ENCODE peak calls at places on chromosomes 7 and 10, in six cellular contexts. R is astrocyte, T is iPS DF 19.7, E is uterus, P is GM10248, O is NCI-H69. L is an unnamed sample.

GRCh38 chr7:99617187-99617781 is 538 bp downstream of the ZSCAN25 start:
- DNase-seq in R (no peak), T (no peak), E (no peak), P (no peak), O (no peak), L (no peak)

GRCh38 chr10:119517235-119518141 is 25.0 kb downstream of the RGS10 start:
- DNase-seq in R (peak), T (no peak), E (no peak), P (peak), O (no peak), L (peak)

GRCh38 chr7:121138262-121138933 is 149.9 kb downstream of the CPED1 start:
- DNase-seq in R (no peak), T (no peak), E (no peak), P (peak), O (peak), L (no peak)

GRCh38 chr10:131934769-131935168 is 34.0 kb downstream of the PPP2R2D start:
- DNase-seq in R (no peak), T (no peak), E (no peak), P (no peak), O (no peak), L (no peak)

GRCh38 chr7:41028591-41028990 is 674.3 kb downstream of the INHBA start:
- DNase-seq in R (peak), T (no peak), E (no peak), P (no peak), O (no peak), L (no peak)

GRCh38 chr10:59971915-59972314 is 65.6 kb upstream of the CCDC6 start:
- DNase-seq in R (peak), T (no peak), E (no peak), P (no peak), O (peak), L (peak)

GRCh38 chr10:84156768-84157167 is 16.8 kb upstream of the GPR15LG start:
- DNase-seq in R (no peak), T (no peak), E (no peak), P (no peak), O (no peak), L (peak)

GRCh38 chr7:113561446-113561845 is 357.4 kb downstream of the PPP1R3A start:
- DNase-seq in R (peak), T (no peak), E (no peak), P (no peak), O (no peak), L (no peak)

GRCh38 chr7:101586078-101586941 is 42.8 kb downstream of the MYL10 start:
- DNase-seq in R (no peak), T (peak), E (no peak), P (peak), O (peak), L (no peak)

GRCh38 chr10:51705774-51706173 is 6.4 kb upstream of the CSTF2T start:
- DNase-seq in R (no peak), T (no peak), E (no peak), P (no peak), O (peak), L (no peak)

GRCh38 chr10:84291389-84291788 is 37.0 kb upstream of the CCSER2 start:
- DNase-seq in R (peak), T (peak), E (no peak), P (no peak), O (no peak), L (peak)

GRCh38 chr10:49220031-49220430 is 31.8 kb upstream of the TMEM273 start:
- DNase-seq in R (peak), T (no peak), E (no peak), P (no peak), O (no peak), L (no peak)

GRCh38 chr10:70733051-70733450 is 52.1 kb downstream of the TBATA start:
- DNase-seq in R (no peak), T (no peak), E (no peak), P (no peak), O (no peak), L (no peak)

GRCh38 chr10:42916974-42917373 is 134.4 kb downstream of the BMS1 start:
- DNase-seq in R (no peak), T (no peak), E (no peak), P (no peak), O (no peak), L (no peak)

GRCh38 chr7:25286756-25287155 is 58.5 kb upstream of the NPVF start:
- DNase-seq in R (no peak), T (no peak), E (no peak), P (no peak), O (no peak), L (no peak)

GRCh38 chr10:121426307-121426706 is 171.9 kb downstream of the FGFR2 start:
- DNase-seq in R (no peak), T (peak), E (no peak), P (no peak), O (no peak), L (no peak)

GRCh38 chr7:75762350-75762917 is 9.6 kb downstream of the CCL26 start:
- DNase-seq in R (peak), T (no peak), E (no peak), P (peak), O (peak), L (peak)

GRCh38 chr7:41881313-41882130 is 178.6 kb upstream of the INHBA start:
- DNase-seq in R (no peak), T (no peak), E (no peak), P (peak), O (no peak), L (no peak)

GRCh38 chr10:57494481-57494880 is 773.2 kb downstream of the IPMK start:
- DNase-seq in R (no peak), T (no peak), E (no peak), P (no peak), O (no peak), L (no peak)

GRCh38 chr10:28801247-28801646 is 123.9 kb downstream of the BAMBI start:
- DNase-seq in R (no peak), T (no peak), E (no peak), P (no peak), O (no peak), L (no peak)

GRCh38 chr10:114662651-114663217 is 4.7 kb upstream of the ABLIM1 start:
- DNase-seq in R (no peak), T (no peak), E (no peak), P (no peak), O (peak), L (no peak)

GRCh38 chr7:2732959-2733584 is 45.1 kb downstream of the AMZ1 start:
- DNase-seq in R (peak), T (no peak), E (peak), P (no peak), O (no peak), L (peak)

GRCh38 chr7:32062150-32062549 is 8.1 kb downstream of the PDE1C start:
- DNase-seq in R (no peak), T (no peak), E (peak), P (peak), O (peak), L (peak)

GRCh38 chr10:125116041-125116649 is 44.2 kb downstream of the CTBP2 start:
- DNase-seq in R (no peak), T (no peak), E (no peak), P (no peak), O (no peak), L (no peak)

GRCh38 chr7:124724516-124725192 is 40.9 kb downstream of the GPR37 start:
- DNase-seq in R (no peak), T (no peak), E (no peak), P (no peak), O (no peak), L (no peak)

GRCh38 chr7:143975617-143976016 is 21.0 kb downstream of the OR2F1 start:
- DNase-seq in R (no peak), T (peak), E (no peak), P (no peak), O (peak), L (no peak)

GRCh38 chr10:66772511-66772910 is 153.3 kb upstream of the LRRTM3 start:
- DNase-seq in R (no peak), T (no peak), E (no peak), P (no peak), O (no peak), L (no peak)

GRCh38 chr10:73998623-73999622 is 1.0 kb downstream of the VCL start:
- DNase-seq in R (peak), T (peak), E (peak), P (no peak), O (peak), L (peak)

GRCh38 chr7:101172005-101172853 is 6.9 kb upstream of the VGF start:
- DNase-seq in R (no peak), T (no peak), E (no peak), P (no peak), O (peak), L (no peak)

GRCh38 chr7:36408589-36408988 is 18.9 kb downstream of the ANLN start:
- DNase-seq in R (no peak), T (no peak), E (no peak), P (no peak), O (peak), L (no peak)

GRCh38 chr7:121187676-121188075 is 141.1 kb upstream of the WNT16 start:
- DNase-seq in R (no peak), T (no peak), E (no peak), P (no peak), O (no peak), L (no peak)

GRCh38 chr10:56178210-56178609 is 182.8 kb downstream of the ZWINT start:
- DNase-seq in R (no peak), T (no peak), E (no peak), P (no peak), O (peak), L (peak)

L was measured in A172.